ENCODE peak calls at places on chromosome 10, in seven cellular contexts. One of them, this sample, is unnamed.

GRCh38 chr10:96578022-96578421 is 8.8 kb downstream of the TM9SF3 start:
- DNase-seq in activated naive CD4-positive, alpha-beta T cell treated with Interleukin-2 at 50 U/mL for 16 hours: no peak
- DNase-seq in fibroblast of pulmonary artery: no peak
- DNase-seq in glomerular endothelial cell: no peak
- DNase-seq in naive B cell: no peak
- DNase-seq in endodermal cell: no peak
- DNase-seq in non-pigmented ciliary epithelial cell: no peak
- DNase-seq in this sample: no peak

GRCh38 chr10:62095341-62096071 is 173.1 kb downstream of the RTKN2 start:
- DNase-seq in activated naive CD4-positive, alpha-beta T cell treated with Interleukin-2 at 50 U/mL for 16 hours: no peak
- DNase-seq in fibroblast of pulmonary artery: peak
- DNase-seq in glomerular endothelial cell: no peak
- DNase-seq in naive B cell: no peak
- DNase-seq in endodermal cell: no peak
- DNase-seq in non-pigmented ciliary epithelial cell: no peak
- DNase-seq in this sample: no peak

GRCh38 chr10:97612386-97612785 is 20.9 kb downstream of the MORN4 start:
- DNase-seq in activated naive CD4-positive, alpha-beta T cell treated with Interleukin-2 at 50 U/mL for 16 hours: no peak
- DNase-seq in fibroblast of pulmonary artery: peak
- DNase-seq in glomerular endothelial cell: peak
- DNase-seq in naive B cell: no peak
- DNase-seq in endodermal cell: peak
- DNase-seq in non-pigmented ciliary epithelial cell: no peak
- DNase-seq in this sample: peak

GRCh38 chr10:120562956-120563355 is 105.9 kb downstream of the PLPP4 start:
- DNase-seq in activated naive CD4-positive, alpha-beta T cell treated with Interleukin-2 at 50 U/mL for 16 hours: no peak
- DNase-seq in fibroblast of pulmonary artery: no peak
- DNase-seq in glomerular endothelial cell: no peak
- DNase-seq in naive B cell: no peak
- DNase-seq in endodermal cell: no peak
- DNase-seq in non-pigmented ciliary epithelial cell: no peak
- DNase-seq in this sample: no peak

GRCh38 chr10:118506835-118507234 is 88.6 kb downstream of the PRLHR start:
- DNase-seq in activated naive CD4-positive, alpha-beta T cell treated with Interleukin-2 at 50 U/mL for 16 hours: no peak
- DNase-seq in fibroblast of pulmonary artery: no peak
- DNase-seq in glomerular endothelial cell: no peak
- DNase-seq in naive B cell: no peak
- DNase-seq in endodermal cell: no peak
- DNase-seq in non-pigmented ciliary epithelial cell: no peak
- DNase-seq in this sample: no peak

GRCh38 chr10:97278491-97278989 is 13.9 kb downstream of the ARHGAP19 start:
- DNase-seq in activated naive CD4-positive, alpha-beta T cell treated with Interleukin-2 at 50 U/mL for 16 hours: no peak
- DNase-seq in fibroblast of pulmonary artery: peak
- DNase-seq in glomerular endothelial cell: no peak
- DNase-seq in naive B cell: peak
- DNase-seq in endodermal cell: no peak
- DNase-seq in non-pigmented ciliary epithelial cell: peak
- DNase-seq in this sample: peak

GRCh38 chr10:68562666-68563522 is 2.8 kb downstream of the TET1 start:
- DNase-seq in activated naive CD4-positive, alpha-beta T cell treated with Interleukin-2 at 50 U/mL for 16 hours: no peak
- DNase-seq in fibroblast of pulmonary artery: peak
- DNase-seq in glomerular endothelial cell: no peak
- DNase-seq in naive B cell: no peak
- DNase-seq in endodermal cell: peak
- DNase-seq in non-pigmented ciliary epithelial cell: no peak
- DNase-seq in this sample: no peak

GRCh38 chr10:120963053-120963533 is 111.9 kb downstream of the WDR11 start:
- DNase-seq in activated naive CD4-positive, alpha-beta T cell treated with Interleukin-2 at 50 U/mL for 16 hours: no peak
- DNase-seq in fibroblast of pulmonary artery: no peak
- DNase-seq in glomerular endothelial cell: no peak
- DNase-seq in naive B cell: no peak
- DNase-seq in endodermal cell: peak
- DNase-seq in non-pigmented ciliary epithelial cell: no peak
- DNase-seq in this sample: no peak

GRCh38 chr10:12980713-12981306 is 20.7 kb downstream of the CCDC3 start:
- DNase-seq in activated naive CD4-positive, alpha-beta T cell treated with Interleukin-2 at 50 U/mL for 16 hours: no peak
- DNase-seq in fibroblast of pulmonary artery: no peak
- DNase-seq in glomerular endothelial cell: no peak
- DNase-seq in naive B cell: no peak
- DNase-seq in endodermal cell: no peak
- DNase-seq in non-pigmented ciliary epithelial cell: no peak
- DNase-seq in this sample: no peak

GRCh38 chr10:73073627-73074026 is 23.0 kb downstream of the P4HA1 start:
- DNase-seq in activated naive CD4-positive, alpha-beta T cell treated with Interleukin-2 at 50 U/mL for 16 hours: no peak
- DNase-seq in fibroblast of pulmonary artery: no peak
- DNase-seq in glomerular endothelial cell: no peak
- DNase-seq in naive B cell: no peak
- DNase-seq in endodermal cell: no peak
- DNase-seq in non-pigmented ciliary epithelial cell: no peak
- DNase-seq in this sample: no peak

GRCh38 chr10:89793649-89794254 is 92.4 kb downstream of the KIF20B start:
- DNase-seq in activated naive CD4-positive, alpha-beta T cell treated with Interleukin-2 at 50 U/mL for 16 hours: peak
- DNase-seq in fibroblast of pulmonary artery: peak
- DNase-seq in glomerular endothelial cell: peak
- DNase-seq in naive B cell: peak
- DNase-seq in endodermal cell: peak
- DNase-seq in non-pigmented ciliary epithelial cell: peak
- DNase-seq in this sample: peak

GRCh38 chr10:61356342-61356741 is 96.8 kb downstream of the TMEM26 start:
- DNase-seq in activated naive CD4-positive, alpha-beta T cell treated with Interleukin-2 at 50 U/mL for 16 hours: no peak
- DNase-seq in fibroblast of pulmonary artery: peak
- DNase-seq in glomerular endothelial cell: no peak
- DNase-seq in naive B cell: no peak
- DNase-seq in endodermal cell: no peak
- DNase-seq in non-pigmented ciliary epithelial cell: no peak
- DNase-seq in this sample: no peak

This sample was measured in AML-193.